ENCODE peak calls at places on chromosomes 3 and 15, in four cellular contexts. H, K, U and E are unnamed samples.

GRCh38 chr15:57167821-57168395 is 208.4 kb upstream of the CGNL1 start:
- DNase-seq in K (no peak), H (no peak), U (no peak), E (no peak)

GRCh38 chr3:42092006-42092405 is 849 bp downstream of the TRAK1 start:
- DNase-seq in U (no peak), K (no peak), H (no peak), E (no peak)

GRCh38 chr3:33644598-33644997 is 73.5 kb downstream of the CLASP2 start:
- DNase-seq in K (no peak), H (no peak), U (no peak), E (no peak)

GRCh38 chr15:72724028-72724427 is 38.0 kb downstream of the BBS4 start:
- DNase-seq in U (no peak), K (no peak), H (no peak), E (no peak)

GRCh38 chr15:66942649-66943390 is 122.6 kb upstream of the SMAD3 start:
- DNase-seq in H (no peak), U (no peak), K (no peak), E (peak)

GRCh38 chr3:126415661-126416591 is 21.2 kb downstream of the CFAP100 start:
- DNase-seq in K (no peak), U (no peak), H (no peak), E (peak)

GRCh38 chr3:105424412-105425152 is 57.9 kb downstream of the ALCAM start:
- DNase-seq in U (no peak), H (no peak), K (no peak), E (no peak)

GRCh38 chr15:62431391-62431790 is 266.3 kb upstream of the C2CD4B start:
- DNase-seq in U (no peak), K (no peak), H (no peak), E (no peak)

GRCh38 chr3:107412376-107412775 is 35.1 kb downstream of the CCDC54 start:
- DNase-seq in K (no peak), U (no peak), H (peak), E (no peak)

GRCh38 chr15:73926191-73927002 is at the start of gene LOXL1:
- DNase-seq in K (no peak), H (no peak), U (peak), E (peak)

GRCh38 chr15:73965730-73966103 is 26.4 kb downstream of the STOML1 start:
- DNase-seq in U (no peak), H (no peak), K (no peak), E (no peak)

GRCh38 chr3:184795493-184796198 is 16.3 kb upstream of the VPS8 start:
- DNase-seq in H (no peak), K (no peak), U (no peak), E (no peak)

GRCh38 chr15:92541197-92542190 is 114.1 kb downstream of the FAM174B start:
- DNase-seq in H (peak), K (no peak), U (no peak), E (no peak)

GRCh38 chr15:76345880-76346665 is 9.5 kb downstream of the ISL2 start:
- DNase-seq in U (no peak), K (peak), H (no peak), E (peak)

GRCh38 chr3:12227833-12228232 is 61.0 kb upstream of the PPARG start:
- DNase-seq in H (no peak), K (no peak), U (no peak), E (no peak)